ENCODE peak calls at places on chromosomes 6 and 20, in eight cellular contexts. One of them, this sample, is unnamed.

GRCh38 chr6:16712931-16713484 is 48.3 kb downstream of the ATXN1 start:
- DNase-seq in dorsolateral prefrontal cortex: no peak
- DNase-seq in stomach: no peak
- DNase-seq in fibroblast of lung: peak; percentile 94
- DNase-seq in adrenal gland: peak; percentile 56
- DNase-seq in mammary epithelial cell: peak; percentile 92
- DNase-seq in IMR-90: peak; percentile 95
- DNase-seq in heart right ventricle: no peak
- DNase-seq in this sample: no peak

GRCh38 chr6:41634657-41635056 is 3.6 kb upstream of the MDFI start:
- DNase-seq in fibroblast of lung: peak; percentile 78
- DNase-seq in adrenal gland: no peak
- DNase-seq in mammary epithelial cell: no peak
- DNase-seq in heart right ventricle: no peak
- DNase-seq in dorsolateral prefrontal cortex: no peak
- DNase-seq in stomach: no peak
- DNase-seq in IMR-90: no peak
- DNase-seq in this sample: peak; percentile 25

GRCh38 chr6:117544725-117545124 is 57.6 kb downstream of the GOPC start:
- DNase-seq in fibroblast of lung: no peak
- DNase-seq in adrenal gland: no peak
- DNase-seq in stomach: no peak
- DNase-seq in mammary epithelial cell: no peak
- DNase-seq in heart right ventricle: no peak
- DNase-seq in IMR-90: no peak
- DNase-seq in dorsolateral prefrontal cortex: no peak
- DNase-seq in this sample: no peak

GRCh38 chr6:150238294-150238693 is 95.5 kb downstream of the PPP1R14C start:
- DNase-seq in adrenal gland: peak; percentile 19
- DNase-seq in fibroblast of lung: no peak
- DNase-seq in dorsolateral prefrontal cortex: no peak
- DNase-seq in mammary epithelial cell: peak; percentile 72
- DNase-seq in heart right ventricle: peak; percentile 59
- DNase-seq in stomach: no peak
- DNase-seq in IMR-90: peak; percentile 16
- DNase-seq in this sample: peak; percentile 81

GRCh38 chr20:6735913-6736845 is 31.3 kb upstream of the BMP2 start:
- DNase-seq in stomach: peak; percentile 33
- DNase-seq in dorsolateral prefrontal cortex: no peak
- DNase-seq in adrenal gland: no peak
- DNase-seq in IMR-90: no peak
- DNase-seq in heart right ventricle: peak; percentile 24
- DNase-seq in mammary epithelial cell: no peak
- DNase-seq in fibroblast of lung: peak; percentile 18
- DNase-seq in this sample: no peak

GRCh38 chr6:40693767-40694166 is 106.6 kb upstream of the LRFN2 start:
- DNase-seq in IMR-90: no peak
- DNase-seq in mammary epithelial cell: no peak
- DNase-seq in fibroblast of lung: no peak
- DNase-seq in adrenal gland: no peak
- DNase-seq in stomach: no peak
- DNase-seq in heart right ventricle: no peak
- DNase-seq in dorsolateral prefrontal cortex: no peak
- DNase-seq in this sample: no peak

GRCh38 chr6:166168616-166169548 is 1.2 kb upstream of the TBXT start:
- DNase-seq in stomach: no peak
- DNase-seq in adrenal gland: no peak
- DNase-seq in mammary epithelial cell: no peak
- DNase-seq in dorsolateral prefrontal cortex: no peak
- DNase-seq in fibroblast of lung: no peak
- DNase-seq in heart right ventricle: no peak
- DNase-seq in IMR-90: no peak
- DNase-seq in this sample: no peak

GRCh38 chr6:36487698-36488097 is 44.9 kb downstream of the KCTD20 start:
- DNase-seq in fibroblast of lung: peak; percentile 87
- DNase-seq in mammary epithelial cell: no peak
- DNase-seq in adrenal gland: no peak
- DNase-seq in heart right ventricle: no peak
- DNase-seq in IMR-90: peak; percentile 14
- DNase-seq in stomach: no peak
- DNase-seq in dorsolateral prefrontal cortex: no peak
- DNase-seq in this sample: no peak

GRCh38 chr20:58625585-58625984 is 25.5 kb upstream of the STX16 start:
- DNase-seq in IMR-90: peak; percentile 25
- DNase-seq in adrenal gland: no peak
- DNase-seq in mammary epithelial cell: no peak
- DNase-seq in stomach: no peak
- DNase-seq in dorsolateral prefrontal cortex: no peak
- DNase-seq in fibroblast of lung: no peak
- DNase-seq in heart right ventricle: no peak
- DNase-seq in this sample: no peak

GRCh38 chr6:33785766-33786165 is 3.2 kb downstream of the LEMD2 start:
- DNase-seq in dorsolateral prefrontal cortex: no peak
- DNase-seq in fibroblast of lung: peak; percentile 84
- DNase-seq in adrenal gland: no peak
- DNase-seq in heart right ventricle: no peak
- DNase-seq in mammary epithelial cell: peak; percentile 31
- DNase-seq in IMR-90: peak; percentile 50
- DNase-seq in stomach: no peak
- DNase-seq in this sample: no peak

GRCh38 chr6:52603000-52603795 is 26.3 kb upstream of the TRAM2 start:
- DNase-seq in IMR-90: peak; percentile 83
- DNase-seq in adrenal gland: no peak
- DNase-seq in dorsolateral prefrontal cortex: no peak
- DNase-seq in fibroblast of lung: peak; percentile 79
- DNase-seq in mammary epithelial cell: no peak
- DNase-seq in heart right ventricle: no peak
- DNase-seq in stomach: no peak
- DNase-seq in this sample: no peak

GRCh38 chr6:130598021-130598989 is 228.9 kb upstream of the SMLR1 start:
- DNase-seq in fibroblast of lung: peak; percentile 64
- DNase-seq in heart right ventricle: no peak
- DNase-seq in dorsolateral prefrontal cortex: no peak
- DNase-seq in adrenal gland: no peak
- DNase-seq in stomach: no peak
- DNase-seq in IMR-90: no peak
- DNase-seq in mammary epithelial cell: peak; percentile 42
- DNase-seq in this sample: no peak

GRCh38 chr20:42432931-42433330 is 756.8 kb downstream of the PTPRT start:
- DNase-seq in stomach: no peak
- DNase-seq in adrenal gland: no peak
- DNase-seq in mammary epithelial cell: no peak
- DNase-seq in dorsolateral prefrontal cortex: no peak
- DNase-seq in heart right ventricle: no peak
- DNase-seq in fibroblast of lung: no peak
- DNase-seq in IMR-90: no peak
- DNase-seq in this sample: peak; percentile 43

GRCh38 chr6:137926207-137926731 is 59.2 kb downstream of the TNFAIP3 start:
- DNase-seq in heart right ventricle: no peak
- DNase-seq in dorsolateral prefrontal cortex: no peak
- DNase-seq in mammary epithelial cell: peak; percentile 82
- DNase-seq in adrenal gland: no peak
- DNase-seq in IMR-90: peak; percentile 92
- DNase-seq in stomach: no peak
- DNase-seq in fibroblast of lung: peak; percentile 97
- DNase-seq in this sample: no peak

GRCh38 chr6:164749126-164749758 is 560.2 kb downstream of the C6orf118 start:
- DNase-seq in IMR-90: no peak
- DNase-seq in mammary epithelial cell: no peak
- DNase-seq in fibroblast of lung: peak; percentile 94
- DNase-seq in adrenal gland: peak; percentile 63
- DNase-seq in dorsolateral prefrontal cortex: peak; percentile 54
- DNase-seq in heart right ventricle: peak; percentile 21
- DNase-seq in stomach: no peak
- DNase-seq in this sample: peak; percentile 28

DNA sequence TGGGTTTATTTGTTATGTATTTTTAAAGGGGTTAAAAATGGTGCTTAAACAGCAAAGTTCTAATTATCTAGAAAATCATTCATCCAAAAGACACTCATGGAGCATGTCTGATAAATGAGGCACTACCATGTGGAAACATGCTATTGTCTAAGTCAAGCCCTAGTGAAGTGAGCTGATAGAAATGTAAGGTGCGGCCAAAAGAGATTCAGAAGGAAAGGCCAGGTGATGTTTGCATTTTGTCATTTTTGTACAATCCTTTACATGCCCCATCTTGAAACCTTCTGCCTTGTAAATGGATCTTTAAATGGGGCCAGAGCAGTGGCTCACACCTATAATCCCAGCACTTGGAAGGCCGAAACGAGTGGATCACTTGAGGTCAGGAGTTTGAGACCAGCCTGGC is 77.3 kb downstream of the PLCG1 start:
- DNase-seq in fibroblast of lung: no peak
- DNase-seq in dorsolateral prefrontal cortex: no peak
- DNase-seq in mammary epithelial cell: no peak
- DNase-seq in heart right ventricle: no peak
- DNase-seq in adrenal gland: no peak
- DNase-seq in stomach: no peak
- DNase-seq in IMR-90: no peak
- DNase-seq in this sample: no peak
- TF ChIP-seq CTCF in fibroblast of lung: no peak
- TF ChIP-seq CTCF in dorsolateral prefrontal cortex: no peak
- TF ChIP-seq CTCF in mammary epithelial cell: no peak
- TF ChIP-seq CTCF in heart right ventricle: no peak
- TF ChIP-seq CTCF in adrenal gland: no peak
- TF ChIP-seq CTCF in stomach: no peak
- TF ChIP-seq CTCF in IMR-90: no peak
- TF ChIP-seq CTCF in this sample: no peak

DNA sequence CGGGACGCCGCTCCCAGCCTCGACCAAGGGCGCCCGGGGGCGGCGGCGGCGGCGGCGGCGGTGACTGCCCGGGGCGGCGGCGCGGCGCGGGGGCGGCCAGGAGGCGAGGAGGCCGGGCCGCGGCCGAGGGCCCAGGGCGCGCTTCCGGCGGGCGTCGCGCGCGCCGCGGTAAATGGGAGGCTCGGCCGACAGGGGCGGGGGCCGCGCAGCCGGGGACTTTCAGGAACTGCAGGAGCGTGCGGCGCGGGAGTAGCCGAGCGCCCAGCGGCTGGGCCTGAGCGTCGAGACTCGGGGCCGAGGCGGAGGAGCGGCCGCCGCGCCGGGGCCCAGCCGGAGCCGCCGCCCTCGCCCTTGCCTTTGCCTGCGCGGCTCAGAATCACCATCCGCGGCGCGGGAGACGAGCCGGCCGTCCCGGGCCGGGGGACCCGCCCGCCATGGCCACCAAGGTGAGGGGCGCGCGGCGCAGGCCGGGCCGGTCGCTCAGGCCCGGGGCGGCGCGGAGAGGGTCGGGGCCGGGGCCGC is at the start of gene SNX9:
- DNase-seq in heart right ventricle: peak; percentile 82
- DNase-seq in stomach: peak; percentile 84
- DNase-seq in fibroblast of lung: peak; percentile 80
- DNase-seq in dorsolateral prefrontal cortex: peak; percentile 81
- DNase-seq in mammary epithelial cell: peak; percentile 75
- DNase-seq in IMR-90: peak; percentile 72
- DNase-seq in adrenal gland: peak; percentile 79
- DNase-seq in this sample: peak; percentile 88
- H3K4me3 ChIP-seq in heart right ventricle: peak within 1 kb of the TSS; percentile 97
- H3K4me3 ChIP-seq in stomach: peak within 1 kb of the TSS; percentile 78
- H3K4me3 ChIP-seq in fibroblast of lung: peak within 1 kb of the TSS; percentile 94
- H3K4me3 ChIP-seq in dorsolateral prefrontal cortex: peak within 1 kb of the TSS; percentile 91
- H3K4me3 ChIP-seq in mammary epithelial cell: peak within 1 kb of the TSS; percentile 81
- H3K4me3 ChIP-seq in IMR-90: peak within 1 kb of the TSS; percentile 57
- H3K4me3 ChIP-seq in adrenal gland: peak within 1 kb of the TSS; percentile 100
- H3K4me3 ChIP-seq in this sample: peak within 1 kb of the TSS; percentile 94

DNA sequence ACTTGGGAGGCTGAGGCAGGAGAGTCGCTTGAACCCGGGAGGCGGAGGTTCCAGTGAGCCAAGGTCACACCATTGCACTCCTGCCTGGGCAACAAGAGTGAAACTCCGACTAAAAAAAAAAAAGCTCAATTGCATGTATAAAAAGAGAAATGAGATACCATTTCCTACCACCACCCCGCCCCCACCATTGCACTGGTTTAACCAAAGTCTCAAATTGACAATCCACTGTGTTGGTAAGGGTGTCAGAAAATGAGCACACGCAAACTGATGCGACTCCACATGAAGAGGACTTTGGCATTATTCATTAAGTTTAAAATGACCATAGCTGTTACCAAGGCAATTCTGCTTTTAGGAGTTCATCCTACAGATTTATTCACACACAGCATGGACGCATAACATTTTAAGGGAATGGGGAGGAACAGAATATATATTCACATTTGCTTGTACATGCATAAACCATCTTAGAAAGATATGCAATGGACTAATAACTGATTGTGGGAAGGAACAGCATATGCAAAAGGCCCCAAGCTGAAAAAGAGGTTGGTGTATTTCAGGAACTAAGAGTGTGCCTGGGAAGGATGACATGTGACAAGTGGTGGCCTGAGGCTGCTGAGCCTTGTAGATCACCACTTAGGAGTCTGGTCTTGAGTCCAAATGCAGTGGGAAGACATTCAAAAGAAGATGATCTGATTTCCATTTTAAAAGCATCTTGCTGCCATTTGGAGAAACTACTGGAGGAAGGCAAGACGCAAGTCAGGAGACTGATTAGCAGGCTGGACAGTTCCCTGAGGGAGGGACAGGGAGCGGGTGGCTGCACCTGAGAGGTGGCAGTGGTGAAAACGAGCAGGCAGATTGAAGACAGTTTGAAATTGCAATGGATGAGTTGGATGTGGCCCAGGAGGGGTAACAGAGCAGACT is 37.2 kb upstream of the PTPN1 start:
- DNase-seq in adrenal gland: no peak
- DNase-seq in heart right ventricle: no peak
- DNase-seq in dorsolateral prefrontal cortex: no peak
- DNase-seq in stomach: no peak
- DNase-seq in IMR-90: no peak
- DNase-seq in mammary epithelial cell: no peak
- DNase-seq in fibroblast of lung: no peak
- DNase-seq in this sample: no peak
- H3K27ac ChIP-seq in adrenal gland: peak overlapping the region; percentile 18
- H3K27ac ChIP-seq in heart right ventricle: peak overlapping the region; percentile 10
- H3K27ac ChIP-seq in dorsolateral prefrontal cortex: no peak overlapping the region
- H3K27ac ChIP-seq in stomach: no peak overlapping the region
- H3K27ac ChIP-seq in IMR-90: no peak overlapping the region
- H3K27ac ChIP-seq in mammary epithelial cell: no peak overlapping the region
- H3K27ac ChIP-seq in fibroblast of lung: no peak overlapping the region
- H3K27ac ChIP-seq in this sample: no peak overlapping the region

GRCh38 chr20:64254571-64255360 is 782 bp upstream of the PCMTD2 start:
- DNase-seq in dorsolateral prefrontal cortex: peak; percentile 39
- DNase-seq in heart right ventricle: no peak
- DNase-seq in fibroblast of lung: no peak
- DNase-seq in adrenal gland: no peak
- DNase-seq in mammary epithelial cell: no peak
- DNase-seq in stomach: no peak
- DNase-seq in IMR-90: no peak
- DNase-seq in this sample: no peak

GRCh38 chr20:64256282-64256947 is 867 bp downstream of the PCMTD2 start:
- DNase-seq in IMR-90: peak; percentile 10
- DNase-seq in heart right ventricle: no peak
- DNase-seq in dorsolateral prefrontal cortex: no peak
- DNase-seq in adrenal gland: no peak
- DNase-seq in fibroblast of lung: no peak
- DNase-seq in mammary epithelial cell: no peak
- DNase-seq in stomach: no peak
- DNase-seq in this sample: no peak

GRCh38 chr20:64254156-64254555 is 1.4 kb upstream of the PCMTD2 start:
- DNase-seq in fibroblast of lung: no peak
- DNase-seq in heart right ventricle: no peak
- DNase-seq in adrenal gland: no peak
- DNase-seq in dorsolateral prefrontal cortex: no peak
- DNase-seq in IMR-90: no peak
- DNase-seq in stomach: no peak
- DNase-seq in mammary epithelial cell: no peak
- DNase-seq in this sample: no peak

GRCh38 chr20:64257107-64257757 is 1.7 kb downstream of the PCMTD2 start:
- DNase-seq in heart right ventricle: no peak
- DNase-seq in stomach: no peak
- DNase-seq in dorsolateral prefrontal cortex: no peak
- DNase-seq in IMR-90: no peak
- DNase-seq in adrenal gland: no peak
- DNase-seq in fibroblast of lung: no peak
- DNase-seq in mammary epithelial cell: no peak
- DNase-seq in this sample: no peak

GRCh38 chr20:64255361-64256281 is at the start of gene PCMTD2:
- DNase-seq in fibroblast of lung: peak; percentile 76
- DNase-seq in dorsolateral prefrontal cortex: peak; percentile 90
- DNase-seq in adrenal gland: peak; percentile 76
- DNase-seq in stomach: peak; percentile 85
- DNase-seq in heart right ventricle: peak; percentile 88
- DNase-seq in IMR-90: peak; percentile 68
- DNase-seq in mammary epithelial cell: peak; percentile 82
- DNase-seq in this sample: peak; percentile 90
- TF ChIP-seq CTCF in fibroblast of lung: no peak
- TF ChIP-seq CTCF in dorsolateral prefrontal cortex: no peak
- TF ChIP-seq CTCF in adrenal gland: no peak
- TF ChIP-seq CTCF in stomach: no peak
- TF ChIP-seq CTCF in heart right ventricle: no peak
- TF ChIP-seq CTCF in IMR-90: no peak
- TF ChIP-seq CTCF in mammary epithelial cell: no peak
- TF ChIP-seq CTCF in this sample: no peak

This sample was measured in heart left ventricle.